ENCODE peak calls at places on chromosomes 7 and 10, in four cellular contexts. One of them, this sample, is unnamed.

GRCh38 chr10:88725798-88726197 is 19.7 kb downstream of the LIPK start:
- DNase-seq in HCT116: no peak
- DNase-seq in BE2C: no peak
- DNase-seq in A549: no peak
- DNase-seq in this sample: no peak

GRCh38 chr7:94656925-94657731 is 1.2 kb upstream of the SGCE start:
- DNase-seq in HCT116: peak; percentile 16
- DNase-seq in BE2C: peak; percentile 41
- DNase-seq in A549: peak; percentile 48
- DNase-seq in this sample: peak; percentile 17

GRCh38 chr10:88245974-88246511 is 337.1 kb downstream of the RNLS start:
- DNase-seq in HCT116: no peak
- DNase-seq in A549: no peak
- DNase-seq in BE2C: no peak
- DNase-seq in this sample: no peak

GRCh38 chr10:3500408-3500856 is 284.6 kb downstream of the KLF6 start:
- DNase-seq in BE2C: no peak
- DNase-seq in A549: peak; percentile 98
- DNase-seq in HCT116: no peak
- DNase-seq in this sample: no peak

GRCh38 chr10:119616879-119617580 is 20.3 kb upstream of the TIAL1 start:
- DNase-seq in HCT116: no peak
- DNase-seq in A549: peak; percentile 32
- DNase-seq in BE2C: no peak
- DNase-seq in this sample: peak; percentile 10

GRCh38 chr7:113085781-113086390 is 741 bp downstream of the GPR85 start:
- DNase-seq in BE2C: no peak
- DNase-seq in HCT116: no peak
- DNase-seq in A549: peak; percentile 4
- DNase-seq in this sample: no peak

GRCh38 chr7:67937717-67938191 is 941.1 kb downstream of the TYW1 start:
- DNase-seq in HCT116: no peak
- DNase-seq in A549: peak; percentile 80
- DNase-seq in BE2C: no peak
- DNase-seq in this sample: no peak

GRCh38 chr7:17696422-17696821 is 243.9 kb downstream of the SNX13 start:
- DNase-seq in BE2C: peak; percentile 23
- DNase-seq in HCT116: no peak
- DNase-seq in A549: peak; percentile 93
- DNase-seq in this sample: peak; percentile 19

GRCh38 chr10:78513986-78514385 is 480.3 kb downstream of the RPS24 start:
- DNase-seq in BE2C: no peak
- DNase-seq in A549: no peak
- DNase-seq in HCT116: no peak
- DNase-seq in this sample: no peak

GRCh38 chr7:37150180-37150579 is 298.5 kb downstream of the ELMO1 start:
- DNase-seq in HCT116: no peak
- DNase-seq in A549: no peak
- DNase-seq in BE2C: no peak
- DNase-seq in this sample: no peak

GRCh38 chr7:99308461-99309074 is 17.1 kb upstream of the ARPC1A start:
- DNase-seq in BE2C: no peak
- DNase-seq in A549: no peak
- DNase-seq in HCT116: no peak
- DNase-seq in this sample: no peak

GRCh38 chr7:99098824-99099498 is 44.9 kb downstream of the SMURF1 start:
- DNase-seq in HCT116: peak; percentile 26
- DNase-seq in A549: peak; percentile 76
- DNase-seq in BE2C: no peak
- DNase-seq in this sample: no peak

GRCh38 chr10:48905311-48905710 is 34.3 kb downstream of the LRRC18 start:
- DNase-seq in A549: no peak
- DNase-seq in BE2C: no peak
- DNase-seq in HCT116: no peak
- DNase-seq in this sample: no peak

DNA sequence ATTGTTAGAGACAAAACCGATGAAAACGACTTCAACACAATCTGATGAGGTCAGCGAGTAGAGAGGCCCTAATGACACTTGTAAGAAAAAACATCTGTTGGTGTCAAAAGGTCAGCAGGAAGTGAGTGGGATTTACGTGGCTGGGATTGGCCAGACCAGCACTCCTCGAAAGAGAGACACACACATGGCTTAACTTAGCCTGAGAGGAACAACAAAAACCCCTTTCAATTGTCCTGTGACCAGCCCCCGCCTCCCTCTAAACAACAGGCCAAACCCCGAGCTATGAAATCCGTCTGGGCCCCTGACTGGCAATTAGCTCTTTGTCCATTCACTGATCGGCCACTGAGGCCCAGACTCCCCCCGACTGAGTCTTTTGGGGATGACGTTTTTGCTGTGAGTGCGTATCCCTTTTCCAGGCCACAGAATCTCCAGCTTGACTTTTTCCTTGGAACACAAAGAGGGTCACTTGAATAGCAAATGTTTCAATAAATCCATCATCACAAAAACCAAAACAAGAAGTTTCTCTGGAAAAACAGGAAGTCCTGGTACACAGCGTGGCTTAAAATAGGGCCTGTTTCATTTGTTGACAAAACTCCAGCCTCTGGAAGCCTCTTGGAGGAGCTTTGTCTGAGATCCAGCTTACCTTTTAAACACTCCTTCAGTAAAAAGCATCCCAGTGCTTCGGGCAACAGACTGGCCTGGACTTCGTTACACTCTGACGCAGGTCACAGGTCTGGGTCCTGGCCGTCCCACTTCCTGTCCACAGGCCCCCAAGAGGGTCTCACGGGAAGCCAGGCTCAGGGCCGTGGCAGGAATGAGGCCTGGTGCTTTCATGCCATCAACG is 103.0 kb downstream of the CTBP2 start:
- DNase-seq in BE2C: no peak
- DNase-seq in HCT116: no peak
- DNase-seq in A549: no peak
- DNase-seq in this sample: no peak
- H3K4me3 ChIP-seq in BE2C: no peak overlapping the region
- H3K4me3 ChIP-seq in HCT116: no peak overlapping the region
- H3K4me3 ChIP-seq in A549: no peak overlapping the region
- H3K4me3 ChIP-seq in this sample: no peak overlapping the region

DNA sequence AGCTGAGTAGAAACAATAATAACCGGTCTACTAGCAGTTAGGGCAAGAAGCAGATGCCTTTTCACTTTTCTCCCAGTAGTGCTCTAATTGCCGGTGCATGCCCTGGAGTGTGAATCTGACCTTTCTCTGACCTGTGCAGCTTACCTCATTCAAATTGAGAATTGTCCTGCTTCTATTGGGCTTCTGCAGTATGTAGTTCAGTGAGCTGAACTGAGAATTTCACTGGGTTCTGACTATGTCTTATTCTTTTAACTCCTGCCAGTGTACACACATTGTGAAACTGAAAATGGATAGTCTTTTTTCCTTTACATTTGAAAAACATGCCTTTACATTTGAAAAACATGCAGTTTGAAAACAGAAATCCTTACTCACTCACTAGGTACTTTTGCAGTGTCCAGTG is 157.9 kb upstream of the GRM3 start:
- DNase-seq in HCT116: no peak
- DNase-seq in BE2C: no peak
- DNase-seq in A549: no peak
- DNase-seq in this sample: no peak
- H3K4me1 ChIP-seq in HCT116: no peaks in the 10 kb centered on the region
- H3K4me1 ChIP-seq in BE2C: no peaks in the 10 kb centered on the region
- H3K4me1 ChIP-seq in A549: no peaks in the 10 kb centered on the region
- H3K4me1 ChIP-seq in this sample: no peaks in the 10 kb centered on the region

GRCh38 chr10:86387221-86387794 is 20.7 kb upstream of the GRID1 start:
- DNase-seq in BE2C: no peak
- DNase-seq in HCT116: no peak
- DNase-seq in A549: no peak
- DNase-seq in this sample: no peak
- TF ChIP-seq CTCF in BE2C: no peak
- TF ChIP-seq CTCF in HCT116: peak; percentile 34
- TF ChIP-seq CTCF in A549: no peak
- TF ChIP-seq CTCF in this sample: no peak

GRCh38 chr10:121595321-121595805 is 2.9 kb downstream of the FGFR2 start:
- DNase-seq in A549: no peak
- DNase-seq in HCT116: no peak
- DNase-seq in BE2C: no peak
- DNase-seq in this sample: no peak

GRCh38 chr10:121593676-121594075 is 4.6 kb downstream of the FGFR2 start:
- DNase-seq in HCT116: no peak
- DNase-seq in A549: no peak
- DNase-seq in BE2C: no peak
- DNase-seq in this sample: no peak

GRCh38 chr10:121594623-121595320 is 3.5 kb downstream of the FGFR2 start:
- DNase-seq in BE2C: no peak
- DNase-seq in HCT116: no peak
- DNase-seq in A549: no peak
- DNase-seq in this sample: no peak

GRCh38 chr10:121593267-121593666 is 5.0 kb downstream of the FGFR2 start:
- DNase-seq in A549: no peak
- DNase-seq in HCT116: no peak
- DNase-seq in BE2C: no peak
- DNase-seq in this sample: no peak

GRCh38 chr10:121594076-121594475 is 4.2 kb downstream of the FGFR2 start:
- DNase-seq in A549: no peak
- DNase-seq in HCT116: no peak
- DNase-seq in BE2C: no peak
- DNase-seq in this sample: no peak
- H3K4me3 ChIP-seq in A549: no peak overlapping the region
- H3K4me3 ChIP-seq in HCT116: no peak overlapping the region
- H3K4me3 ChIP-seq in BE2C: no peak overlapping the region
- H3K4me3 ChIP-seq in this sample: no peak overlapping the region

DNA sequence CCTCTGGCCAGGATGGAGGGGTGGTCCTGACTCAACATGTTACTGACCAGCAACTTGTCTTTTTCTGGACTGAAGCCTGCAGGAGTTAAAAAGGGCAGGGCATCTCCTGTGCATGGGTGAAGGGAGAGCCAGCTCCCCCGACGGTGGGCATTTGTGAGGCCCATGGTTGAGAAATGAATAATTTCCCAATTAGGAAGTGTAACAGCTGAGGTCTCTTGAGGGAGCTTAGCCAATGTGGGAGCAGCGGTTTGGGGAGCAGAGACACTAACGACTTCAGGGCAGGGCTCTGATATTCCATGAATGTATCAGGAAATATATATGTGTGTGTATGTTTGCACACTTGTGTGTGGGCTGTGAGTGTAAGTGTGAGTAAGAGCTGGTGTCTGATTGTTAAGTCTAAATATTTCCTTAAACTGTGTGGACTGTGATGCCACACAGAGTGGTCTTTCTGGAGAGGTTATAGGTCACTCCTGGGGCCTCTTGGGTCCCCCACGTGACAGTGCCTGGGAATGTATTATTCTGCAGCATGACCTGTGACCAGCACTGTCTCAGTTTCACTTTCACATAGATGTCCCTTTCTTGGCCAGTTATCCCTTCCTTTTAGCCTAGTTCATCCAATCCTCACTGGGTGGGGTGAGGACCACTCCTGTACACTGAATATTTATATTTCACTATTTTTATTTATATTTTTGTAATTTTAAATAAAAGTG is 6.0 kb downstream of the PLAU start:
- DNase-seq in HCT116: no peak
- DNase-seq in BE2C: no peak
- DNase-seq in A549: no peak
- DNase-seq in this sample: no peak
- H3K4me1 ChIP-seq in HCT116: peaks cover 38% of the 10 kb centered on the region
- H3K4me1 ChIP-seq in BE2C: no peaks in the 10 kb centered on the region
- H3K4me1 ChIP-seq in A549: peaks cover 23% of the 10 kb centered on the region
- H3K4me1 ChIP-seq in this sample: peaks cover 16% of the 10 kb centered on the region

DNA sequence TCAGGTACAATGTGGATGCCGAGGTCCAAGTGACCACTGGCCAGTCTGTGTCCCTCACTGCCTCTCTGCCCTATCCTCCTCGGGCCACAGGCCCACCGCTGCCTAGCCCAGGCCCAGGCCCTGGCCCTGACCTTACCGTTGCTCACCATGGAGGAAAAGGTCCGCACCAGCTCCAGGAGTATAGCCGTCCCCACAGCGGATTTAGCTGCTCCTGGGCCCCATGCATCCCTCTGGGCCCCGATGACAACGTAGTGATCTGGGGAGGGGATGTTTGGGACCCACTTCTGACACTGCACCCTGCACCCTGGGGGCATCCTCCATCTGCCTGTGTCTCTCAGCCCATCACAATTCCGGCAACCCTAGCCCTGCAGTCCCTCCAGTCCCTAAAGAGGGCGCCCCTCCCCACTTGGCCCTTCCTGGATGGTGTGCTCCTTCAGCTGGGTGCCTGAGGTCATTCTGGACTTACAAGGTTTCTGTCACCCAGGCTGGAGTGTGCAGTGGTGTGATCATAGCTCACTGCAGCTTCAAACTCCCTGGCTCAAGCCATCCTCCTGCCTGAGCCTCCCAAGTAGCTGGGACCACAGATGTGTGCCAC is 12.1 kb downstream of the TFR2 start:
- DNase-seq in BE2C: peak; percentile 75
- DNase-seq in A549: peak; percentile 72
- DNase-seq in HCT116: peak; percentile 28
- DNase-seq in this sample: peak; percentile 48
- TF ChIP-seq CTCF in BE2C: peak; percentile 62
- TF ChIP-seq CTCF in A549: peak; percentile 27
- TF ChIP-seq CTCF in HCT116: peak; percentile 63
- TF ChIP-seq CTCF in this sample: no peak

GRCh38 chr10:125123363-125124113 is 36.8 kb downstream of the CTBP2 start:
- DNase-seq in HCT116: peak; percentile 96
- DNase-seq in BE2C: peak; percentile 50
- DNase-seq in A549: peak; percentile 95
- DNase-seq in this sample: peak; percentile 91
- H3K4me3 ChIP-seq in HCT116: peak overlapping the region; percentile 42
- H3K4me3 ChIP-seq in BE2C: no peak overlapping the region
- H3K4me3 ChIP-seq in A549: peak overlapping the region; percentile 9
- H3K4me3 ChIP-seq in this sample: no peak overlapping the region

DNA sequence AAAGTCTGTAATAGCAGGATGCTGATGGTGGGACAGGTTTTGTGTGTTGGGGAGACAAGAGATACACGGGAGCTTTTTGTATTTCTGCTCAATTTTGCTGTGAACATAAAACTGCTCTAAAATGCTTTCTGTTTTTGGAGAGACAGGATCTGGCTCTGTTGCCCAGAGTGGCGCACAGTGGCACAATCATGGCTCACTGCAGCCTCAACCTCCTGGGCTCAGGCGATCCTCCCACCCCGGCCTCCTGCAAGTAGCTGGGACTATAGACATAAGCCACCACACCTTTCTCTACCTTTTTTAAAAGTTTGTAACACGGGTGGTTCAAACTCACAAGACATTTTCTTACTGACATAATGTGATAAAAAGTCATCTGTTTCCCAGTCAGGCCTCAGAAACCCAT is 14.3 kb downstream of the CREB3L2 start:
- DNase-seq in A549: no peak
- DNase-seq in HCT116: no peak
- DNase-seq in BE2C: no peak
- DNase-seq in this sample: no peak
- H3K4me1 ChIP-seq in A549: peaks cover 12% of the 10 kb centered on the region
- H3K4me1 ChIP-seq in HCT116: no peaks in the 10 kb centered on the region
- H3K4me1 ChIP-seq in BE2C: peaks cover 8% of the 10 kb centered on the region
- H3K4me1 ChIP-seq in this sample: peaks cover 7% of the 10 kb centered on the region